ENCODE peak calls at places on chromosomes 2 and 18, in ten cellular contexts. U is spleen, O is fibroblast of lung, B is DND-41, Z is Peyer's patch, Y is body of pancreas, J is tibial artery, N is hepatocyte, E is PC-3, W is neuronal stem cell. Q is an unnamed sample.

GRCh38 chr2:186486651-186487647 is 889 bp downstream of the ZC3H15 start:
- DNase-seq in U (no peak), O (peak; percentile 37), B (no peak), Z (no peak), Y (no peak), J (no peak), N (no peak), E (peak; percentile 32), W (no peak), Q (no peak)

GRCh38 chr18:59266459-59266858 is 6.8 kb downstream of the RAX start:
- DNase-seq in U (no peak), O (no peak), B (no peak), Z (no peak), Y (no peak), J (no peak), N (no peak), E (no peak), W (no peak), Q (no peak)

GRCh38 chr18:5456577-5457466 is 87.0 kb downstream of the EPB41L3 start:
- DNase-seq in U (no peak), O (peak; percentile 63), B (no peak), Z (no peak), Y (no peak), J (no peak), N (peak; percentile 32), E (no peak), W (peak; percentile 32), Q (no peak)

GRCh38 chr18:26407721-26408601 is 140.4 kb downstream of the KCTD1 start:
- DNase-seq in U (no peak), O (no peak), B (no peak), Z (no peak), Y (no peak), J (no peak), N (no peak), E (peak; percentile 17), W (no peak), Q (no peak)

GRCh38 chr2:70354264-70354949 is 52.5 kb upstream of the FAM136A start:
- DNase-seq in U (no peak), O (no peak), B (no peak), Z (no peak), Y (no peak), J (no peak), N (no peak), E (peak; percentile 60), W (no peak), Q (no peak)

GRCh38 chr2:241947401-241947800 is 77.9 kb downstream of the RTP5 start:
- DNase-seq in U (peak; percentile 51), O (no peak), B (no peak), Z (no peak), Y (no peak), J (no peak), N (no peak), E (no peak), W (no peak), Q (no peak)

GRCh38 chr2:111930875-111931274 is 32.5 kb downstream of the MERTK start:
- DNase-seq in U (no peak), O (peak; percentile 56), B (no peak), Z (no peak), Y (no peak), J (no peak), N (no peak), E (peak; percentile 89), W (no peak), Q (peak; percentile 15)

GRCh38 chr2:234670052-234670451 is 173.2 kb upstream of the ARL4C start:
- DNase-seq in U (no peak), O (peak; percentile 57), B (no peak), Z (no peak), Y (no peak), J (no peak), N (no peak), E (peak; percentile 70), W (no peak), Q (no peak)

GRCh38 chr2:20637147-20637546 is 13.8 kb downstream of the HS1BP3 start:
- DNase-seq in U (peak; percentile 70), O (no peak), B (no peak), Z (no peak), Y (no peak), J (peak; percentile 83), N (no peak), E (no peak), W (no peak), Q (peak; percentile 52)

GRCh38 chr2:172830482-172830881 is 94.8 kb downstream of the RAPGEF4 start:
- DNase-seq in U (no peak), O (no peak), B (no peak), Z (no peak), Y (no peak), J (no peak), N (no peak), E (no peak), W (no peak), Q (no peak)
- H3K4me3 ChIP-seq in U (no peak overlapping the region), O (no peak overlapping the region), B (no peak overlapping the region), Z (no peak overlapping the region), Y (no peak overlapping the region), J (no peak overlapping the region), N (no peak overlapping the region), E (no peak overlapping the region), W (no peak overlapping the region), Q (no peak overlapping the region)

GRCh38 chr18:23526516-23527063 is 23.3 kb downstream of the RMC1 start:
- DNase-seq in U (no peak), O (no peak), B (no peak), Z (no peak), Y (no peak), J (no peak), N (no peak), E (no peak), W (no peak), Q (no peak)
- H3K36me3 ChIP-seq in U (peaks cover 96% of the 10 kb centered on the region), O (peaks cover 24% of the 10 kb centered on the region), B (peaks cover 91% of the 10 kb centered on the region), Z (no peaks in the 10 kb centered on the region), Y (peaks cover 60% of the 10 kb centered on the region), J (peaks cover 90% of the 10 kb centered on the region), N (no peaks in the 10 kb centered on the region), E (peaks cover 55% of the 10 kb centered on the region), W (peaks cover 95% of the 10 kb centered on the region), Q (peaks cover 60% of the 10 kb centered on the region)

DNA sequence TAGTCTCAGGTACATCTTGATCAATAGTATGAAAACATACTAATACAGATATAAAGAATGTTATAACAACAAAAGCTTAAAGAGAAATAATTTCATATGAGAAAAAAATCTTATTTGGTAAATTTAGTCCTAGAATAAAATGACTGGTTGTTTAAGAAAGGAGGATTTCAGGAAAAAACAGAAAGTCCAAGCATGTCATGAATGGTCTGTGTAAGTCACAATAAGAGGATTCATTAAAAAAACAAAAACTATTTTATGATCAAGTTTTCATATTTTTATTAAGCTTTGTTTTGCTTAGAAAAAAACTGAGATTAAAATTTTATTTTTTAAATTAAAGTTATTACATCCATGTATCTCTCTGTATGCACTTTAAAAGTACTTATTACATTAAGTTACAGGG is 353.9 kb upstream of the SPHKAP start:
- DNase-seq in U (no peak), O (no peak), B (no peak), Z (no peak), Y (no peak), J (no peak), N (no peak), E (peak; percentile 37), W (no peak), Q (no peak)
- H3K9me3 ChIP-seq in U (peaks cover 65% of the 10 kb centered on the region), O (no peaks in the 10 kb centered on the region), B (peaks cover 21% of the 10 kb centered on the region), Z (no peaks in the 10 kb centered on the region), Y (no peaks in the 10 kb centered on the region), J (no peaks in the 10 kb centered on the region), N (no peaks in the 10 kb centered on the region), E (peaks cover 35% of the 10 kb centered on the region), W (no peaks in the 10 kb centered on the region), Q (peaks cover 27% of the 10 kb centered on the region)

DNA sequence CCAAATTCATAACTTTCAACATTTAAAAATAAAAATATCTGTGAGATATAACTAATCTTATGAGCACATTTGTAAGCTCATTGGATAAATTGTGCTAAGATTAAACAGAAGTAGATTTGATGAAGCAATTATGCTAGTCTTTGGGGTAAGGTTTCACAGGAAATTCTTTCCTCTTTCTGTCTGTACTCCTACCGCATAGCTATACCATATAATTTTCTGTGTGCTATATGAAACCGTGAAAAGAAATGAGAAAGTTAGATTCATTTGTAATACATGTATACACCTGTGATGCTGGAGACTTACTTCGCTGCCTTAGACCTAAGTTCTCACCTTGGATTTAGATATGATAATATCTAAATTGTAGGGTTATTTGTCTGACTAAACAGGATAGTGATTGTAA is 184.7 kb downstream of the PPP1R1C start:
- DNase-seq in U (no peak), O (no peak), B (no peak), Z (no peak), Y (no peak), J (no peak), N (no peak), E (no peak), W (no peak), Q (no peak)
- H3K4me3 ChIP-seq in U (no peak overlapping the region), O (no peak overlapping the region), B (no peak overlapping the region), Z (no peak overlapping the region), Y (no peak overlapping the region), J (no peak overlapping the region), N (no peak overlapping the region), E (no peak overlapping the region), W (no peak overlapping the region), Q (no peak overlapping the region)

GRCh38 chr2:127064642-127065250 is 42.2 kb downstream of the BIN1 start:
- DNase-seq in U (peak; percentile 91), O (peak; percentile 96), B (no peak), Z (peak; percentile 92), Y (peak; percentile 48), J (peak; percentile 92), N (peak; percentile 96), E (peak; percentile 98), W (peak; percentile 52), Q (peak; percentile 98)
- H3K36me3 ChIP-seq in U (peaks cover 35% of the 10 kb centered on the region), O (peaks cover 10% of the 10 kb centered on the region), B (no peaks in the 10 kb centered on the region), Z (no peaks in the 10 kb centered on the region), Y (no peaks in the 10 kb centered on the region), J (no peaks in the 10 kb centered on the region), N (no peaks in the 10 kb centered on the region), E (peaks cover 8% of the 10 kb centered on the region), W (peaks cover 14% of the 10 kb centered on the region), Q (peaks cover 4% of the 10 kb centered on the region)

DNA sequence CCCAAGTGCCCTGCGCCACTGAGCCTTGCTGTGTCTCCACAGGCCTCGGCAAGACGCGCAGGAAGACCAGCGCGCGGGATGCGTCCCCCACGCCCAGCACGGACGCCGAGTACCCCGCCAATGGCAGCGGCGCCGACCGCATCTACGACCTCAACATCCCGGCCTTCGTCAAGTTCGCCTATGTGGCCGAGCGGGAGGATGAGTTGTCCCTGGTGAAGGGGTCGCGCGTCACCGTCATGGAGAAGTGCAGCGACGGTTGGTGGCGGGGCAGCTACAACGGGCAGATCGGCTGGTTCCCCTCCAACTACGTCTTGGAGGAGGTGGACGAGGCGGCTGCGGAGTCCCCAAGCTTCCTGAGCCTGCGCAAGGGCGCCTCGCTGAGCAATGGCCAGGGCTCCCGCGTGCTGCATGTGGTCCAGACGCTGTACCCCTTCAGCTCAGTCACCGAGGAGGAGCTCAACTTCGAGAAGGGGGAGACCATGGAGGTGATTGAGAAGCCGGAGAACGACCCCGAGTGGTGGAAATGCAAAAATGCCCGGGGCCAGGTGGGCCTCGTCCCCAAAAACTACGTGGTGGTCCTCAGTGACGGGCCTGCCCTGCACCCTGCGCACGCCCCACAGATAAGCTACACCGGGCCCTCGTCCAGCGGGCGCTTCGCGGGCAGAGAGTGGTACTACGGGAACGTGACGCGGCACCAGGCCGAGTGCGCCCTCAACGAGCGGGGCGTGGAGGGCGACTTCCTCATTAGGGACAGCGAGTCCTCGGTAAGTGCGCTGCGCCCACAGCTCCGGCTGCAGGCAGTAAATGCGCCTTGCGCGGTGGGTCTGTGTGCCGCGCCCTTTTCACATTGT is 136.8 kb downstream of the NCK2 start:
- DNase-seq in U (no peak), O (no peak), B (no peak), Z (no peak), Y (no peak), J (no peak), N (no peak), E (no peak), W (no peak), Q (no peak)
- H3K9me3 ChIP-seq in U (peaks cover 4% of the 10 kb centered on the region), O (no peaks in the 10 kb centered on the region), B (no peaks in the 10 kb centered on the region), Z (no peaks in the 10 kb centered on the region), Y (no peaks in the 10 kb centered on the region), J (no peaks in the 10 kb centered on the region), N (no peaks in the 10 kb centered on the region), E (no peaks in the 10 kb centered on the region), W (peaks cover 59% of the 10 kb centered on the region), Q (no peaks in the 10 kb centered on the region)

GRCh38 chr2:167646557-167646956 is 600.8 kb downstream of the STK39 start:
- DNase-seq in U (no peak), O (no peak), B (no peak), Z (no peak), Y (no peak), J (no peak), N (no peak), E (no peak), W (no peak), Q (no peak)
- H3K4me3 ChIP-seq in U (no peak overlapping the region), O (no peak overlapping the region), B (no peak overlapping the region), Z (no peak overlapping the region), Y (no peak overlapping the region), J (no peak overlapping the region), N (no peak overlapping the region), E (no peak overlapping the region), W (no peak overlapping the region), Q (no peak overlapping the region)